ENCODE peak calls at places on chromosomes 1 and 21, in six cellular contexts. H is Ammon's horn, E is K562, S is T-helper 2 cell, F is NCI-H2029 treated with DMSO at 0.1 percent for 48 hours, X is hepatic stellate cell. P is an unnamed sample.

GRCh38 chr1:58392083-58392482 is 154.4 kb downstream of the OMA1 start:
- DNase-seq in H (no peak), E (no peak), S (no peak), F (no peak), X (no peak), P (peak; percentile 63)

GRCh38 chr1:231216515-231216914 is 24.5 kb upstream of the GNPAT start:
- DNase-seq in H (no peak), E (no peak), S (no peak), F (no peak), X (no peak), P (no peak)

GRCh38 chr1:193831465-193831864 is 645.1 kb upstream of the B3GALT2 start:
- DNase-seq in H (no peak), E (no peak), S (no peak), F (no peak), X (no peak), P (no peak)

GRCh38 chr1:165073402-165074007 is 283.0 kb downstream of the LMX1A start:
- DNase-seq in H (peak; percentile 83), E (no peak), S (no peak), F (peak; percentile 51), X (peak; percentile 21), P (no peak)

GRCh38 chr1:58900401-58900800 is 116.6 kb upstream of the JUN start:
- DNase-seq in H (no peak), E (no peak), S (no peak), F (no peak), X (no peak), P (no peak)

GRCh38 chr1:24972257-24973242 is 42.5 kb upstream of the RUNX3 start:
- DNase-seq in H (no peak), E (no peak), S (no peak), F (no peak), X (no peak), P (no peak)

GRCh38 chr21:17371470-17371869 is 141.4 kb upstream of the CXADR start:
- DNase-seq in H (no peak), E (no peak), S (no peak), F (no peak), X (peak; percentile 65), P (no peak)

GRCh38 chr1:78229344-78229743 is 183.6 kb downstream of the GIPC2 start:
- DNase-seq in H (no peak), E (no peak), S (no peak), F (no peak), X (no peak), P (no peak)

GRCh38 chr1:154866257-154866994 is 3.7 kb downstream of the KCNN3 start:
- DNase-seq in H (no peak), E (no peak), S (no peak), F (no peak), X (no peak), P (no peak)

GRCh38 chr1:24018611-24019580 is 38.8 kb upstream of the SRSF10 start:
- DNase-seq in H (peak; percentile 78), E (peak; percentile 73), S (no peak), F (no peak), X (peak; percentile 82), P (no peak)

GRCh38 chr1:51953079-51953478 is 37.4 kb downstream of the RAB3B start:
- DNase-seq in H (no peak), E (no peak), S (no peak), F (no peak), X (no peak), P (no peak)

P was measured in immature natural killer cell.